ENCODE peak calls at places on chromosomes 12 and 14, in seven cellular contexts. C is endodermal cell, F is PC-3, M is H1, V is fibroblast of lung, D is mammary epithelial cell, I is neuronal stem cell. E is an unnamed sample. For H3K9me3, the result is how much of the 10 kb centered on the place peaks cover.

GRCh38 chr12:95626854-95627253 is 75.6 kb upstream of the USP44 start:
- DNase-seq in C (no peak), F (no peak), M (no peak), V (no peak), D (no peak), I (no peak), E (no peak)

GRCh38 chr12:84911331-84912190 is 1.0 kb downstream of the SLC6A15 start:
- DNase-seq in C (peak), F (peak), M (peak), V (peak), D (peak), I (peak), E (peak)

GRCh38 chr12:61546296-61546695 is 713.9 kb upstream of the USP15 start:
- DNase-seq in C (peak), F (peak), M (no peak), V (no peak), D (peak), I (no peak), E (no peak)

GRCh38 chr14:59688224-59689170 is 111.9 kb upstream of the CCDC175 start:
- DNase-seq in C (peak), F (peak), M (peak), V (peak), D (peak), I (peak), E (peak)

GRCh38 chr14:23077962-23078361 is 17.0 kb downstream of the ACIN1 start:
- DNase-seq in C (no peak), F (no peak), M (no peak), V (no peak), D (no peak), I (no peak), E (no peak)

GRCh38 chr12:2820432-2820831 is 8.0 kb downstream of the ITFG2 start:
- DNase-seq in C (peak), F (no peak), M (no peak), V (no peak), D (no peak), I (no peak), E (no peak)

GRCh38 chr12:105060715-105061378 is 23.4 kb downstream of the ALDH1L2 start:
- DNase-seq in C (no peak), F (peak), M (no peak), V (no peak), D (peak), I (no peak), E (no peak)

GRCh38 chr14:86944434-86944833 is 1048.5 kb downstream of the GALC start:
- DNase-seq in C (no peak), F (no peak), M (no peak), V (no peak), D (no peak), I (no peak), E (no peak)

GRCh38 chr14:30874120-30874998 is at the start of gene COCH:
- DNase-seq in C (peak), F (peak), M (no peak), V (no peak), D (no peak), I (peak), E (peak)

GRCh38 chr14:102015045-102015685 is 50.8 kb downstream of the DYNC1H1 start:
- DNase-seq in C (no peak), F (peak), M (no peak), V (peak), D (no peak), I (no peak), E (no peak)

GRCh38 chr14:105838107-105838506 is 311.7 kb downstream of the TMEM121 start:
- DNase-seq in C (no peak), F (no peak), M (no peak), V (no peak), D (no peak), I (no peak), E (peak)

GRCh38 chr14:105837349-105838063 is 311.1 kb downstream of the TMEM121 start:
- DNase-seq in C (no peak), F (no peak), M (no peak), V (no peak), D (no peak), I (no peak), E (peak)

GRCh38 chr14:105836160-105836559 is 309.8 kb downstream of the TMEM121 start:
- DNase-seq in C (no peak), F (no peak), M (no peak), V (no peak), D (no peak), I (no peak), E (no peak)

GRCh38 chr14:105838591-105839424 is 312.4 kb downstream of the TMEM121 start:
- DNase-seq in C (no peak), F (no peak), M (no peak), V (no peak), D (no peak), I (no peak), E (peak)

GRCh38 chr14:105836730-105837129 is 310.3 kb downstream of the TMEM121 start:
- DNase-seq in C (no peak), F (no peak), M (no peak), V (no peak), D (no peak), I (no peak), E (peak)
- H3K9me3 ChIP-seq in C (half or more), F (under half), M (half or more), V (under half), D (under half), I (half or more), E (under half)

DNA sequence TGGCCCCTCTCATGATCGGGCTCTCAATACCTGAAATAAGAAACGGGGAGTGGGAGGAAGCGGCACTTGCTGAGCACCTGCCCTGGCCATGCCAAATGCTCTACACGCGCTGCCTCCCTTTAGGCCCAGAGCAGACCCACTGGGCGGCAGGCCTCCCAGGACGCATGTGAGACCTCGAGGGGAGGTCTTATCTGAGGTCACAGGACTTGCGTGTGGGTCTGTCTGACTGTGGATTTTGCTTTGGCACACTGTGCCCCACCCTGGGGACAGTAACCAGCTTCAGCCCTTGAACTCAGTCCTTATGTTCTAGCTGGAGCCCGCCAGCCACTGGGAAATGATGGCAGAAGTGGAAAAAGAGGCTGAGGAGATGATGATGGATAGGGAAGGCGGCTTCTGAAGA is 91.8 kb downstream of the RBM19 start:
- DNase-seq in C (no peak), F (no peak), M (no peak), V (no peak), D (no peak), I (no peak), E (no peak)
- H3K9ac ChIP-seq in C (no peak), F (no peak), M (no peak), V (no peak), D (no peak), I (no peak), E (no peak)

GRCh38 chr12:32139064-32139421 is 32.4 kb downstream of the BICD1 start:
- DNase-seq in C (peak), F (no peak), M (no peak), V (peak), D (no peak), I (no peak), E (no peak)
- H3K4me3 ChIP-seq in C (peak), F (no peak), M (peak), V (peak), D (no peak), I (no peak), E (no peak)

GRCh38 chr14:106317593-106317992 is 791.2 kb downstream of the TMEM121 start:
- DNase-seq in C (no peak), F (no peak), M (no peak), V (no peak), D (no peak), I (no peak), E (no peak)

DNA sequence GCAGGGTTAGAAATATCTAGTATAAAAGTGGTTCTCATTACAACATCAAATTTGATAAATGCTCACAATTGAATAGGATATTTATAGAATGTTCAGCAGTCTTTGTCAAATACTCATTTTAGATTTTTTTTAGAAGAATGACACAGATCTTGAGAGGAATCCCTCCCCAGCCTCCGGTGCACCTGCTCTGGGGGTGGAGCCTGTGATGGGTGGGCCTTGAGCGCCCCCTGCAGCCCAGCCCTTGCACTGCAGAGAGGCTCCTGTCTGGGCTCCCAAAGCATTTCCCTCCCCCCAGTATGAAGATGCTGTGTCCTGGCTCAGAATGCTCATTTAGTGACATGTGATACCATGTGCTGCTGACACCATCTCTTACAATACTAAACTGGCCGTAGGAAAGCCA is 792.3 kb downstream of the TMEM121 start:
- DNase-seq in C (no peak), F (no peak), M (no peak), V (no peak), D (no peak), I (no peak), E (no peak)
- H3K9me3 ChIP-seq in C (half or more), F (under half), M (half or more), V (under half), D (under half), I (under half), E (under half)